ENCODE peak calls at places on chromosomes 5 and 9, in ten cellular contexts. H, X, A, E, Y, T, W, S, P and Q are unnamed samples.

GRCh38 chr5:171521219-171521633 is 101.8 kb downstream of the FGF18 start:
- DNase-seq in X (no peak), P (peak), T (peak), H (peak), E (peak), Y (peak), S (no peak), W (no peak), A (no peak), Q (no peak)

GRCh38 chr9:98994226-98995058 is 50.7 kb downstream of the COL15A1 start:
- DNase-seq in T (no peak), W (no peak), X (no peak), S (no peak), E (no peak), A (no peak), Y (no peak), H (no peak), P (no peak), Q (no peak)

GRCh38 chr9:103537426-103537825 is 542.3 kb downstream of the CYLC2 start:
- DNase-seq in S (no peak), W (no peak), P (no peak), H (no peak), T (no peak), A (no peak), E (no peak), X (no peak), Y (no peak), Q (no peak)

GRCh38 chr5:76953551-76954382 is 922 bp downstream of the CRHBP start:
- DNase-seq in H (no peak), Y (no peak), X (no peak), S (no peak), E (no peak), P (no peak), W (peak), A (peak), T (peak), Q (no peak)

GRCh38 chr5:140116716-140117115 is 2.8 kb downstream of the PURA start:
- DNase-seq in Y (no peak), H (no peak), A (no peak), P (no peak), E (no peak), T (no peak), W (no peak), X (no peak), S (no peak), Q (no peak)

GRCh38 chr5:42621662-42622061 is 135.0 kb upstream of the CCDC152 start:
- DNase-seq in W (no peak), S (no peak), Y (no peak), P (no peak), H (no peak), T (no peak), E (peak), A (no peak), X (no peak), Q (no peak)

GRCh38 chr5:36041537-36041845 is 25.2 kb downstream of the UGT3A2 start:
- DNase-seq in Y (no peak), W (no peak), T (no peak), X (no peak), P (no peak), S (no peak), A (no peak), H (no peak), E (no peak), Q (no peak)

GRCh38 chr5:124262443-124262842 is 484.0 kb downstream of the ZNF608 start:
- DNase-seq in A (no peak), E (no peak), W (no peak), X (no peak), Y (no peak), S (no peak), P (no peak), T (no peak), H (no peak), Q (no peak)

GRCh38 chr9:13049223-13049622 is 230.3 kb downstream of the MPDZ start:
- DNase-seq in S (no peak), Y (no peak), A (no peak), X (no peak), W (no peak), H (no peak), P (no peak), E (no peak), T (no peak), Q (no peak)

GRCh38 chr9:93896496-93897033 is 58.6 kb downstream of the BARX1 start:
- DNase-seq in T (no peak), X (no peak), E (no peak), W (no peak), A (no peak), Y (no peak), S (peak), P (peak), H (no peak), Q (peak)

GRCh38 chr9:9874270-9874669 is 738.5 kb downstream of the PTPRD start:
- DNase-seq in Y (no peak), T (no peak), X (no peak), E (no peak), S (no peak), P (no peak), H (no peak), W (no peak), A (no peak), Q (no peak)

GRCh38 chr5:59361454-59361853 is 532.1 kb downstream of the PDE4D start:
- DNase-seq in A (no peak), H (no peak), W (no peak), S (no peak), E (no peak), Y (no peak), P (no peak), T (no peak), X (no peak), Q (no peak)

GRCh38 chr5:134003064-134003956 is 1.5 kb downstream of the VDAC1 start:
- DNase-seq in P (peak), H (no peak), T (no peak), S (no peak), E (no peak), X (no peak), W (no peak), Y (no peak), A (no peak), Q (no peak)

GRCh38 chr5:136308396-136308795 is 56.9 kb downstream of the TRPC7 start:
- DNase-seq in A (no peak), E (no peak), S (no peak), X (no peak), W (no peak), Y (peak), H (no peak), P (no peak), T (no peak), Q (no peak)

GRCh38 chr5:167870055-167870454 is 421.4 kb upstream of the WWC1 start:
- DNase-seq in A (no peak), E (no peak), T (no peak), H (no peak), Y (no peak), P (no peak), S (no peak), W (no peak), X (no peak), Q (no peak)

GRCh38 chr5:181191526-181192336 is 13.3 kb downstream of the TRIM7 start:
- DNase-seq in S (peak), P (peak), A (peak), H (peak), T (peak), W (peak), X (peak), Y (peak), E (peak), Q (peak)
- TF ChIP-seq POLR2A in S (peak), P (peak), A (peak), H (no peak), T (peak), W (peak), X (peak), Y (peak), E (peak), Q (peak)

GRCh38 chr5:118984602-118985001 is 3.7 kb downstream of the DTWD2 start:
- DNase-seq in P (no peak), H (no peak), A (no peak), X (no peak), E (peak), S (no peak), T (no peak), W (no peak), Y (no peak), Q (no peak)
- H3K4me3 ChIP-seq in P (no peak), H (no peak), A (no peak), X (no peak), E (no peak), S (no peak), T (no peak), W (no peak), Y (no peak), Q (no peak)

GRCh38 chr9:111900081-111900805 is 3.6 kb downstream of the UGCG start:
- DNase-seq in X (no peak), T (no peak), E (no peak), W (no peak), H (no peak), A (no peak), Y (no peak), S (no peak), P (no peak), Q (no peak)

GRCh38 chr9:111895996-111896941 is at the start of gene UGCG:
- DNase-seq in W (peak), E (peak), A (peak), T (peak), P (peak), S (peak), Y (peak), X (peak), H (peak), Q (peak)

GRCh38 chr9:111897831-111898144 is 1.2 kb downstream of the UGCG start:
- DNase-seq in Y (no peak), S (peak), A (no peak), T (peak), P (no peak), E (no peak), W (no peak), H (peak), X (no peak), Q (no peak)

GRCh38 chr9:111898331-111899096 is 1.9 kb downstream of the UGCG start:
- DNase-seq in T (peak), A (no peak), W (no peak), Y (no peak), S (no peak), H (no peak), E (no peak), X (no peak), P (no peak), Q (no peak)

GRCh38 chr9:111896942-111897830 is 572 bp downstream of the UGCG start:
- DNase-seq in T (peak), X (peak), S (peak), P (peak), Y (peak), E (no peak), A (peak), H (no peak), W (peak), Q (peak)
- TF ChIP-seq CTCF in T (no peak), X (peak), S (no peak), P (no peak), Y (no peak), E (peak), A (no peak), H (no peak), W (no peak), Q (no peak)

GRCh38 chr9:20559236-20559896 is 62.9 kb downstream of the MLLT3 start:
- DNase-seq in S (no peak), E (peak), P (no peak), T (no peak), W (no peak), A (no peak), X (no peak), Y (no peak), H (no peak), Q (no peak)
- TF ChIP-seq POLR2A in S (no peak), E (no peak), P (no peak), T (no peak), W (no peak), A (no peak), X (no peak), Y (no peak), H (no peak), Q (no peak)

GRCh38 chr9:121779381-121780117 is 128.1 kb downstream of the DAB2IP start:
- DNase-seq in S (peak), Y (no peak), T (peak), E (no peak), P (no peak), X (no peak), W (no peak), A (no peak), H (no peak), Q (no peak)
- H3K4me3 ChIP-seq in S (no peak), Y (no peak), T (no peak), E (no peak), P (no peak), X (no peak), W (no peak), A (no peak), H (no peak), Q (no peak)

GRCh38 chr9:132312873-132313272 is 41.9 kb downstream of the SETX start:
- DNase-seq in H (no peak), E (no peak), W (no peak), P (no peak), T (no peak), S (no peak), A (no peak), X (no peak), Y (no peak), Q (no peak)
- TF ChIP-seq CTCF in H (peak), E (peak), W (no peak), P (no peak), T (no peak), S (no peak), A (no peak), X (no peak), Y (no peak), Q (no peak)

GRCh38 chr9:71765693-71766092 is 2.6 kb downstream of the CEMIP2 start:
- DNase-seq in P (no peak), W (no peak), E (peak), S (no peak), H (no peak), X (no peak), A (no peak), Y (no peak), T (no peak), Q (no peak)

GRCh38 chr9:71766663-71767062 is 1.6 kb downstream of the CEMIP2 start:
- DNase-seq in W (no peak), S (no peak), X (no peak), Y (no peak), H (no peak), P (no peak), E (no peak), T (no peak), A (no peak), Q (no peak)

GRCh38 chr9:71769175-71770165 is 1.2 kb upstream of the CEMIP2 start:
- DNase-seq in P (peak), H (peak), T (peak), A (peak), X (peak), S (peak), E (no peak), Y (peak), W (peak), Q (peak)

GRCh38 chr9:71767421-71768321 is 642 bp downstream of the CEMIP2 start:
- DNase-seq in E (peak), A (peak), X (no peak), S (peak), W (peak), Y (peak), H (no peak), P (peak), T (peak), Q (no peak)

DNA sequence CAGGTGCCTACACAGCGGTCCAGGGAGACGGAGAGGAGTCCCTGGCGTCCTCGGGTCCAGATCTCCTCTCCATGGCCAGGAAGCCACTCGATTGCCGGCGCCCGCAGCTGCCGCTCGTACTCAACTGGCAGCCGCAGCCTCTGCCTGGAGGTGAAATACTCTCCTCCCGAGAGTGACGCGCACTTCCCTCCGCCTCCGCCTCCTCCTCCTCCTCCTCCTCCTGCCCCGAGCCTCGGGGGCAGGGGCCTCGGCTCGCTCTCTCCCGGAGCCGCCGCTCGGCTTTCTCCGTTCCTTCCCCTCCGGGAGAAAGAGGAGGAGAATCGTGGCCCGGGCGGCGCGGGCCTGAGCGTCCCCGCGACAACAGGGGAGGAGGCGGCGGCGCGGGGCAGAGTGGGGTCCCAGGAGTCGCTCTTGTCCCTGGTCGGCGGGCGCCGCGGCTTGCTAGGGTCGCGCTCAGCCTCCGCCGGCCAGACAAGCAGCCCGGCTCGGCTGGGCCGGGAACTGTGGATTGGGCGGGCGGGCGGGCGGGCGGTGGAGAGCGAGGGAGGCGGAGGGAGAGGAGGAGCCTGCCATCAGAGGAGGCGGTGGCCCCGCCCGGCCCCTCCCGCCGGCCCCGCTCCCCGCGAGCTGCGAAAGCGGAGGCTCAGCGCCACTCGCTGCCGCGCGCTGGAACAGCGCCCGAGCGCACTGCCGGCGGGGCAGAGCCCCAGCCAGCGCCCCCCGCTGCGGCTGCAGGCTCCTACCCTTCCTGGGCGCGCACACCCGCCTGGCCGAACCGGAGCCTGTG is at the start of gene CEMIP2:
- DNase-seq in P (peak), T (peak), Y (peak), X (peak), E (peak), A (peak), H (peak), S (peak), W (peak), Q (peak)
- TF ChIP-seq POLR2A in P (peak), T (peak), Y (peak), X (peak), E (peak), A (peak), H (peak), S (peak), W (peak), Q (peak)

GRCh38 chr9:91677822-91678221 is 254.2 kb upstream of the NFIL3 start:
- DNase-seq in X (no peak), P (no peak), A (no peak), Y (no peak), T (no peak), S (no peak), W (no peak), H (no peak), E (no peak), Q (no peak)
- H3K4me3 ChIP-seq in X (no peak), P (no peak), A (no peak), Y (no peak), T (no peak), S (no peak), W (no peak), H (no peak), E (no peak), Q (no peak)